ENCODE peak calls at places on chromosomes 11 and 22, in six cellular contexts. T, C, P, F, Q and B are unnamed samples.

GRCh38 chr11:72091292-72091691 is 10.6 kb downstream of the LRRC51 start:
- DNase-seq in F (peak), T (peak), C (no peak), P (peak), Q (peak), B (peak)

GRCh38 chr22:35547993-35548761 is 7.5 kb downstream of the RASD2 start:
- DNase-seq in P (no peak), T (no peak), C (no peak), Q (no peak), F (no peak), B (no peak)

GRCh38 chr11:86468169-86468568 is 93.5 kb downstream of the CCDC81 start:
- DNase-seq in Q (no peak), P (no peak), T (no peak), F (no peak), C (no peak), B (no peak)

GRCh38 chr11:107276057-107276456 is 181.6 kb downstream of the CWF19L2 start:
- DNase-seq in T (peak), C (no peak), P (no peak), F (no peak), Q (no peak), B (no peak)

GRCh38 chr22:48782817-48783511 is 1044.7 kb downstream of the BRD1 start:
- DNase-seq in C (no peak), F (no peak), P (no peak), Q (no peak), T (no peak), B (no peak)

GRCh38 chr11:75072582-75072981 is 24.1 kb downstream of the OR2AT4 start:
- DNase-seq in C (no peak), T (no peak), F (no peak), Q (no peak), P (no peak), B (no peak)

GRCh38 chr11:111392552-111392951 is 13.5 kb upstream of the POU2AF1 start:
- DNase-seq in Q (no peak), P (no peak), F (no peak), T (no peak), C (no peak), B (no peak)

GRCh38 chr22:19805821-19806212 is 45.2 kb downstream of the TBX1 start:
- DNase-seq in Q (no peak), P (no peak), T (no peak), C (no peak), F (no peak), B (peak)

GRCh38 chr11:832529-833113 is at the start of gene CD151:
- DNase-seq in P (no peak), Q (peak), F (peak), T (peak), C (no peak), B (no peak)

GRCh38 chr11:4146070-4146764 is 51.6 kb downstream of the RRM1 start:
- DNase-seq in T (no peak), F (no peak), P (no peak), Q (no peak), C (no peak), B (no peak)

GRCh38 chr11:101442936-101443521 is 140.8 kb downstream of the TRPC6 start:
- DNase-seq in P (no peak), T (no peak), C (no peak), Q (no peak), F (no peak), B (no peak)

GRCh38 chr11:14413307-14414072 is 54.5 kb upstream of the RRAS2 start:
- DNase-seq in P (no peak), T (peak), Q (peak), C (no peak), F (peak), B (no peak)

GRCh38 chr11:68044145-68044813 is 5.5 kb downstream of the TCIRG1 start:
- DNase-seq in P (no peak), C (no peak), T (no peak), F (no peak), Q (no peak), B (no peak)

GRCh38 chr22:50502628-50503474 is 4.7 kb downstream of the LMF2 start:
- DNase-seq in Q (no peak), F (no peak), P (no peak), T (no peak), C (no peak), B (no peak)

GRCh38 chr11:82009133-82009532 is 724.5 kb downstream of the FAM181B start:
- DNase-seq in Q (no peak), F (no peak), T (no peak), P (no peak), C (no peak), B (no peak)

GRCh38 chr22:29344137-29344536 is 28.6 kb upstream of the RASL10A start:
- DNase-seq in F (peak), P (no peak), T (peak), C (peak), Q (peak), B (peak)

GRCh38 chr11:36469063-36469462 is 41.0 kb downstream of the TRAF6 start:
- DNase-seq in C (no peak), T (no peak), Q (no peak), F (peak), P (no peak), B (no peak)

GRCh38 chr11:12864316-12865156 is 144.6 kb upstream of the RASSF10 start:
- DNase-seq in F (peak), Q (peak), P (no peak), C (no peak), T (peak), B (peak)

GRCh38 chr11:9601041-9601875 is 27.8 kb downstream of the WEE1 start:
- DNase-seq in Q (peak), C (no peak), F (no peak), T (peak), P (peak), B (no peak)

GRCh38 chr22:24324137-24324536 is 53.5 kb downstream of the SPECC1L start:
- DNase-seq in P (no peak), Q (no peak), C (no peak), T (no peak), F (no peak), B (no peak)

GRCh38 chr22:28992565-28993326 is 68.9 kb downstream of the C22orf31 start:
- DNase-seq in P (no peak), F (no peak), C (no peak), Q (no peak), T (no peak), B (no peak)

GRCh38 chr11:1129666-1130160 is 28.0 kb upstream of the MUC5AC start:
- DNase-seq in Q (no peak), T (no peak), C (no peak), F (no peak), P (no peak), B (no peak)

GRCh38 chr11:94433049-94433448 is 31.8 kb upstream of the GPR83 start:
- DNase-seq in P (no peak), F (no peak), T (no peak), Q (no peak), C (no peak), B (no peak)

GRCh38 chr11:30018443-30018842 is 1.6 kb upstream of the KCNA4 start:
- DNase-seq in T (no peak), F (no peak), Q (no peak), P (no peak), C (no peak), B (no peak)

GRCh38 chr22:35314161-35314942 is 14.7 kb downstream of the TOM1 start:
- DNase-seq in F (no peak), T (no peak), P (no peak), Q (no peak), C (no peak), B (no peak)

GRCh38 chr22:23700706-23701105 is 9.9 kb downstream of the RGL4 start:
- DNase-seq in T (peak), P (no peak), F (no peak), C (no peak), Q (peak), B (no peak)

GRCh38 chr11:1871531-1871930 is 18.6 kb downstream of the LSP1 start:
- DNase-seq in P (no peak), T (no peak), C (no peak), F (no peak), Q (no peak), B (no peak)

GRCh38 chr11:12537778-12538401 is 136.3 kb upstream of the TEAD1 start:
- DNase-seq in C (no peak), T (no peak), P (no peak), F (no peak), Q (peak), B (no peak)

GRCh38 chr11:48168815-48169214 is 47.8 kb upstream of the OR4B1 start:
- DNase-seq in T (no peak), Q (no peak), F (no peak), C (no peak), P (no peak), B (no peak)

GRCh38 chr22:43099095-43099494 is 9.9 kb upstream of the TTLL1 start:
- DNase-seq in Q (no peak), F (no peak), P (no peak), T (no peak), C (no peak), B (no peak)

GRCh38 chr11:864928-865327 is 22.3 kb downstream of the TSPAN4 start:
- DNase-seq in F (no peak), T (no peak), P (no peak), C (no peak), Q (no peak), B (no peak)

GRCh38 chr11:44229664-44230063 is 80.3 kb downstream of the ALX4 start:
- DNase-seq in C (no peak), T (no peak), Q (peak), F (no peak), P (no peak), B (no peak)

GRCh38 chr22:20433191-20433590 is 4.4 kb downstream of the SCARF2 start:
- DNase-seq in P (no peak), F (no peak), C (no peak), Q (no peak), T (no peak), B (no peak)

GRCh38 chr22:47357493-47357892 is 595.0 kb downstream of the TBC1D22A start:
- DNase-seq in C (no peak), Q (no peak), P (no peak), T (no peak), F (no peak), B (no peak)

GRCh38 chr11:20155683-20156279 is 4.5 kb downstream of the DBX1 start:
- DNase-seq in F (no peak), C (no peak), P (no peak), T (no peak), Q (no peak), B (no peak)

GRCh38 chr11:134971381-134971780 is 559.3 kb upstream of the B3GAT1 start:
- DNase-seq in F (no peak), P (no peak), T (no peak), C (no peak), Q (no peak), B (no peak)

DNA sequence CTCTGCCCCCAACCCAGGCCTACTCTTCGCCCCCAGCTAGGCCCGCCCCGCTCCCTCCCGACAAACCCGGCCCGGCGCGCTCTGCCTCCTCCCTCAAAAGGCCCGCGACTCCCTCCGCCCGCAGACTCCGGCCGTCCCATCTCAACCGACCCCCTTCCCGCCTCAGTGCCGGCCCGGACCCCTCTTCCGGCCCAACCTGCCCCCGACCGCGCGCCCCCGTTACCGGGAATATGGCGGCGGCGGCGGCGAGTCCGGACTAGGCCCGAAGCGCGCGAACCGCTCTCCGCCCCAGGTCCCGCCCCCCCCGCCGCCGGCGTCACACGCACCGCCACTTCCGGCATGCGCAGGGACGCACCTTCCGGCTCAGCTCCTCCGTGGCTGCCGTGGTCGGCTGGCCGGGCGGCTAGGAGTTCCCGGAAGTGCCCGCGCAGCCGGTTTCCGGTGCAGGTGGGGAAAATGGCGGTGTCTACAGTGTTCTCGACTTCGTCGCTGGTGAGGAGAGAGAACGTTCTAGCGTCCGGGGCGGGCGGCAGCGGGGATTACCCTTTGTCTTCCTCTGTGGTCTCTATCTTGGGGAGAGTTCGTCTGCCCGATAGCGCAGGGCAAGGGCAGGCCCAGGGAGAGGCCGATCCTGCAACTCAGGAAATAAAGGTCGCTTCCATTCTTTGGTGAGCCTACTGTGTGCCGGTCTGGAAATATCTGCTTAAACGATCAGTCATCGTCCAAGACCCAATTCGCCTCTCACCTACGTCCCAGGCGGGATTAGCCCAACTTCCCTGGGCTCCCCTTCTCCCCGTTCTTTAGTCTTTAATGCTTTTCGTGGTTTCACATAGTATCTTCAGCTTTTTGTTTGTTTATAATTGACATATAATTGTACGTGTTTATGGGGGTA is at the start of the genes CPSF7 and SDHAF2:
- DNase-seq in P (peak), F (peak), Q (peak), C (peak), T (peak), B (peak)
- H3K27ac ChIP-seq in P (peak), F (peak), Q (peak), C (peak), T (peak), B (peak)

GRCh38 chr11:22624742-22625447 is 728 bp downstream of the FANCF start:
- DNase-seq in P (peak), F (peak), C (no peak), T (peak), Q (peak), B (peak)
- TF ChIP-seq CTCF in P (peak), F (peak), C (no peak), T (peak), Q (peak), B (peak)

GRCh38 chr11:79018371-79018849 is 422.4 kb downstream of the TENM4 start:
- DNase-seq in Q (peak), C (no peak), F (no peak), P (no peak), T (peak), B (no peak)
- H3K27ac ChIP-seq in Q (peak), C (no peak), F (no peak), P (no peak), T (peak), B (no peak)

DNA sequence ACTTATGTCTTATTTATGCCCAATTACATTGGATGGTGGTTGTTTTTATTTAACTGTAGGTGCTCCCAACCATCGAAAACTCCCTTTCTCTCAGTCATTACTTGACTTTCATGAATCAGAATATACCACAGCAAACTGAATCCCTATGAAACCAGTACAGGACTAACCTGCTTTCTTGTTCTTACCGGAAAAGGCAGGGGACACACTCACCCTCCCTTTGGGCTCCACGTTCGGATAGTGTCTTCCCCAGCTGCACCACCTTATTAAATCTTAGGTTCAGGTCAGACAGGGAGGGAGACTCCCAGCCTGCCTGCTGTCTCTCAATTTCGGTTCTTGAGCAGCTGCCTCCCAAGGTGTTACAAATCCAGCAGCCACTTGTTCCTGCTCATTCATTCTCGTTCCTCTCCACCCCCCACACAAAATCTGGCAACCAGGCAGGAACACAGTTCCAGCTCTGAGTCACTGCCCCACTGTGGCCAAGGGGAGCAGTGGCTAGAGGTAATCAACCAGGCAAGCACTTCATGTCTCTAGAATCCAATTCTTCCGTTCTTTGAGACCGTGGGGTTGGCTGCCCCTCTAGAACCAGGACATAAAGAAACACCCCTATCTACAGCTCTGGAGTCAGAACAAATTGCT is 133.0 kb downstream of the PLEKHA7 start:
- DNase-seq in F (no peak), C (no peak), P (no peak), T (peak), Q (peak), B (peak)
- TF ChIP-seq CTCF in F (no peak), C (peak), P (no peak), T (peak), Q (peak), B (peak)

GRCh38 chr22:45510376-45511232 is 7.9 kb downstream of the FBLN1 start:
- DNase-seq in C (no peak), F (no peak), Q (no peak), T (no peak), P (no peak), B (no peak)

GRCh38 chr22:45508814-45509213 is 6.1 kb downstream of the FBLN1 start:
- DNase-seq in F (no peak), T (no peak), C (no peak), Q (no peak), P (no peak), B (no peak)

GRCh38 chr22:45515678-45516077 is 13.0 kb downstream of the FBLN1 start:
- DNase-seq in P (no peak), Q (no peak), T (no peak), F (no peak), C (no peak), B (no peak)

GRCh38 chr22:45511847-45512261 is 9.2 kb downstream of the FBLN1 start:
- DNase-seq in P (no peak), T (peak), F (no peak), Q (peak), C (no peak), B (no peak)

GRCh38 chr22:45512363-45512762 is 9.7 kb downstream of the FBLN1 start:
- DNase-seq in P (no peak), T (no peak), Q (no peak), C (no peak), F (no peak), B (no peak)
- H3K27ac ChIP-seq in P (no peak), T (peak), Q (peak), C (peak), F (no peak), B (peak)

GRCh38 chr22:38144025-38144405 is 33.5 kb upstream of the BAIAP2L2 start:
- DNase-seq in T (no peak), Q (no peak), F (peak), C (no peak), P (no peak), B (no peak)
- TF ChIP-seq CTCF in T (no peak), Q (no peak), F (no peak), C (no peak), P (no peak), B (no peak)

DNA sequence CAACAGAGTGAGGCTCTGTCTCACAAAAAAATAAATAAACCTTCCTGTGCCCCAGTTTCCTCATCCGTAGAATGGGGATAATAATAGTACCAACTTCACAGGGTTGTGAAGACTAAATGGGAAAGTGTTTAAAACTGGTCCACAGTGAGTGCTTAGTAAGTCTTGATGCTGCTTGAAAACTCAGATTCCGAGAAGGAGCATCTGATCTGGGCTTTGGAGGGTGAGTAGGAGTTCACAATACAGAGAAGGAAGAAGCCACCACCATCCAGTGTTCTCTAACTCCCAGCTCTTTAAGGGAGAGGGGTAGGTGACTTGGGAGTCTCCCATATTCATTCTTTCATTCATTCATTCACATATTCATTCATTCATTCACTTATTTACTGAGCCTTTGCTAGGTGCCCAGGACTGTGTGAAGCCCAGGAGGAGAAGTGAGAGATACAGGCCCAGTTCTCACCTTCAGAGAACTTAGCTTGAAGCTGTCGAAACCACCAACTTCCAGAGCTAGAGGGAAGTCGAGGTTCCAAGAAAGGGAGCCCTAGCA is 17.7 kb downstream of the CYTH4 start:
- DNase-seq in T (no peak), P (no peak), Q (no peak), C (no peak), F (no peak), B (no peak)
- H3K27ac ChIP-seq in T (no peak), P (peak), Q (no peak), C (no peak), F (no peak), B (no peak)

DNA sequence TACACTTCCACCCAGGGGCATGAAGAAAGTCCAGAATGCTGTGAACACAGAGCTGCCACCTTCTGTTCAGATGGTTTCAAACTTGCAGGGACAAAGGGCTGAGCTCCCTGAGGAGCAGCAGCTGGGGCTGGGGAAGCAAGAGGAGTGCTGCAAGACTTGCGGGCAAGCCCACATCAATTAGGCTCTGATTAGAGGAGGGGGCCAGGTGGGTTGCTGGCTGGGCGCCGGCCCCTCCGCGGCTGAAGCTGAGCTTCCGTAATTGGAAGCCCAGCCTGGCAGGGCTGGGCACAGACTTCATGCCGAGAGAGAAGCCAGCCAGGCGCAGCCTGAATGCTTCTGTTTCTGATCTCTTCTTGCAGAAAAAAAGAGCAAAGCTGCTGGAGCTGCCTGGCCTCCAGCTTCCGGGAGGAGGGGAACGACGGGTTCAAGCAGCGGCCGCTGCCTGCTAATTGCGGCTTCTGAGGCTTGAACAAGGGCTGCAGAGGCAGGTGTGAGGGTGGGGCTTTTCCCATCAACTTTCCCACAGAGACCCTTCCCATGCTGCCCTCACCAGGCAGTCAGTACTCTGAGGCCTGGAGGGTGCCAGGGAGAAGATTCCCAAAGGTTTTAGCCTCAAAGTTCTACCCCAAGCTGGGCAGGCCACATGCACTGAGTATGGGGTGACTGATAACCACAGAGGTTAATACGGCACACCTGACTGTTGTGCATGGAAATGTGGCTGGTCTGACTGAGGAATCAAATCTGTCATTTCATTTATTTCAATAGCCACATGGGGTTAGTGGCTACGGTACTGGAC is 91.1 kb upstream of the LMO1 start:
- DNase-seq in T (peak), Q (no peak), P (no peak), F (peak), C (no peak), B (no peak)
- TF ChIP-seq CTCF in T (no peak), Q (no peak), P (no peak), F (no peak), C (no peak), B (no peak)